ENCODE peak calls at places on chromosomes 16 and 17, in five cellular contexts. V is GM23248; X is CD8-positive, alpha-beta memory T cell; J is transverse colon; Q is kidney. U is an unnamed sample.
A peak's percentile ranks its signal among the peaks of the same experiment; 100 is the strongest.

GRCh38 chr16:88771294-88771772 is 13.7 kb downstream of the PIEZO1 start:
- DNase-seq in V (no peak), X (no peak), J (no peak), Q (no peak), U (no peak)

GRCh38 chr17:82449136-82449882 is 1.2 kb downstream of the CYBC1 start:
- DNase-seq in V (no peak), X (peak; percentile 86), J (peak; percentile 76), Q (peak; percentile 86), U (no peak)

GRCh38 chr17:82684207-82684903 is 14.1 kb downstream of the RAB40B start:
- DNase-seq in V (peak; percentile 12), X (no peak), J (peak; percentile 74), Q (no peak), U (peak; percentile 40)

GRCh38 chr16:69827527-69827926 is 65.4 kb downstream of the WWP2 start:
- DNase-seq in V (no peak), X (no peak), J (no peak), Q (no peak), U (no peak)

GRCh38 chr17:76725580-76726230 is 701 bp downstream of the JMJD6 start:
- DNase-seq in V (peak; percentile 72), X (peak; percentile 69), J (peak; percentile 85), Q (peak; percentile 93), U (peak; percentile 81)

GRCh38 chr17:17685775-17686291 is 4.6 kb downstream of the RAI1 start:
- DNase-seq in V (peak; percentile 92), X (no peak), J (peak; percentile 79), Q (no peak), U (peak; percentile 70)

GRCh38 chr16:51759999-51760398 is 608.9 kb upstream of the SALL1 start:
- DNase-seq in V (no peak), X (no peak), J (no peak), Q (no peak), U (no peak)

GRCh38 chr16:71883849-71884638 is at the start of gene ZNF821:
- DNase-seq in V (peak; percentile 80), X (peak; percentile 77), J (peak; percentile 84), Q (peak; percentile 91), U (peak; percentile 96)

GRCh38 chr16:64428463-64428862 is 693.4 kb downstream of the CDH11 start:
- DNase-seq in V (peak; percentile 62), X (no peak), J (no peak), Q (no peak), U (no peak)

GRCh38 chr17:17225901-17226300 is 11.1 kb downstream of the FLCN start:
- DNase-seq in V (no peak), X (no peak), J (no peak), Q (peak; percentile 30), U (no peak)

GRCh38 chr17:77356690-77357201 is 216.0 kb downstream of the SEC14L1 start:
- DNase-seq in V (no peak), X (no peak), J (no peak), Q (peak; percentile 76), U (peak; percentile 10)

GRCh38 chr17:82794781-82795505 is 43.1 kb downstream of the TBCD start:
- DNase-seq in V (peak; percentile 48), X (no peak), J (no peak), Q (no peak), U (no peak)

GRCh38 chr16:49463529-49463928 is 89.9 kb downstream of the C16orf78 start:
- DNase-seq in V (no peak), X (peak; percentile 83), J (peak; percentile 72), Q (no peak), U (no peak)

GRCh38 chr17:68196394-68197090 is 51.3 kb upstream of the AMZ2 start:
- DNase-seq in V (peak; percentile 28), X (no peak), J (no peak), Q (peak; percentile 77), U (peak; percentile 15)

GRCh38 chr17:68197997-68198930 is 49.6 kb upstream of the AMZ2 start:
- DNase-seq in V (no peak), X (no peak), J (no peak), Q (no peak), U (peak; percentile 39)

GRCh38 chr17:68198931-68199836 is 48.7 kb upstream of the AMZ2 start:
- DNase-seq in V (peak; percentile 26), X (peak; percentile 46), J (no peak), Q (peak; percentile 79), U (peak; percentile 29)

GRCh38 chr17:68195667-68196393 is 52.0 kb upstream of the AMZ2 start:
- DNase-seq in V (no peak), X (no peak), J (no peak), Q (peak; percentile 78), U (peak; percentile 44)

GRCh38 chr17:68197091-68197996 is 50.5 kb upstream of the AMZ2 start:
- DNase-seq in V (no peak), X (no peak), J (peak; percentile 36), Q (peak; percentile 78), U (peak; percentile 25)
- H3K4me3 ChIP-seq in V (no peak overlapping the region), X (peak overlapping the region; percentile 56), J (peak overlapping the region; percentile 47), Q (no peak overlapping the region), U (no peak overlapping the region)

GRCh38 chr16:54289242-54290051 is 2.9 kb upstream of the IRX3 start:
- DNase-seq in V (no peak), X (no peak), J (no peak), Q (peak; percentile 71), U (no peak)

GRCh38 chr16:54288592-54289241 is 2.1 kb upstream of the IRX3 start:
- DNase-seq in V (no peak), X (no peak), J (no peak), Q (peak; percentile 66), U (no peak)

GRCh38 chr16:54291981-54292487 is 5.4 kb upstream of the IRX3 start:
- DNase-seq in V (no peak), X (no peak), J (no peak), Q (no peak), U (no peak)

GRCh38 chr16:54291107-54291980 is 4.8 kb upstream of the IRX3 start:
- DNase-seq in V (no peak), X (no peak), J (no peak), Q (peak; percentile 71), U (no peak)

GRCh38 chr16:54290203-54291106 is 3.9 kb upstream of the IRX3 start:
- DNase-seq in V (no peak), X (no peak), J (no peak), Q (no peak), U (no peak)
- H3K4me3 ChIP-seq in V (no peak overlapping the region), X (no peak overlapping the region), J (no peak overlapping the region), Q (no peak overlapping the region), U (no peak overlapping the region)

GRCh38 chr16:7605812-7606211 is 273.2 kb downstream of the RBFOX1 start:
- DNase-seq in V (no peak), X (no peak), J (no peak), Q (no peak), U (no peak)

GRCh38 chr16:7597677-7598076 is 265.0 kb downstream of the RBFOX1 start:
- DNase-seq in V (no peak), X (no peak), J (no peak), Q (no peak), U (no peak)

GRCh38 chr16:7601100-7601499 is 268.5 kb downstream of the RBFOX1 start:
- DNase-seq in V (no peak), X (no peak), J (no peak), Q (no peak), U (no peak)

DNA sequence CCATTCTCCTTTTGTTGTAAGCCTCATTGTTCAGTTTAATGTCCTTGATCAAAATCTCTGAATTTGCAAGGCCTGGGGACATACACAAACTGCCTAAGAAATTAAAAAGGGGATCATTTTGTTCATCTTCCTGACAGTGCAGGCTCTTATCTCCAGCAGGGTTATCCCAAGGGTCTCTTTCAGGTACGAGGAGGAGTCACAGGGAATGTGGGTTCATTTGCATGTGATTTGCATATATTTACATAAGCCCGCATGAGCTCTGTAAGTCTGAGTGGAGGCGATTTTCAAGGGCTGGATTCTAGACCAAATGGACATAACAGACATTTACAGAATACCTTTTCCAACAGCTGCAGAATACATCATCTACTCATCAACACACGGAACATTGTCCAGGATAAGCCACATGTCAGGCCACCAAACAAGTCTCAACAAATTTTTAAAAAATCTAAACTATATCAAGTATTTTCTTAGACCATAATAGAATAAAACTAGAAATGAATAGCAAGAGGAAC is 269.8 kb downstream of the RBFOX1 start:
- DNase-seq in V (no peak), X (no peak), J (no peak), Q (no peak), U (no peak)
- H3K4me3 ChIP-seq in V (no peak overlapping the region), X (no peak overlapping the region), J (no peak overlapping the region), Q (no peak overlapping the region), U (no peak overlapping the region)

GRCh38 chr16:86665319-86665675 is 86.9 kb downstream of the FOXL1 start:
- DNase-seq in V (peak; percentile 94), X (no peak), J (no peak), Q (no peak), U (no peak)
- H3K4me3 ChIP-seq in V (peak overlapping the region; percentile 50), X (no peak overlapping the region), J (no peak overlapping the region), Q (no peak overlapping the region), U (no peak overlapping the region)

DNA sequence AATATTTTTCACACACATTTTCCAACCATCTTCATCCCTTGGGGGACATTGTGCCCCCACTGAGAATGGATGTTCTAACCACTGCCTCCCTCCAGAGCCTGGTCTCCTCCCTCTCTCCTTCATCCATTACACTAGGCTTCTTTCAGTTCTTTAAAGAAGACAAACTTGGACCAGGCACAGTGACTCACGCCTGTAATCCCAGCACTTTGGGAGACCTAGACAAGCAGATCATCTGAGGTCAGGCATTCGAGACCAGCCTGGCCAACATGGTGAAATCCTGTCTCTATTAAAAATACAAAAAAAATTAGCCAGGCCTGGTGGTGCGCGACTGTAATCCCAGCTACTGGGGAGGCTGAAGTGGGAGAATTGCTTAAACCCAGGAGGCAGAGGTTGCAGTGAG is 6.5 kb downstream of the ALOX15 start:
- DNase-seq in V (peak; percentile 45), X (no peak), J (no peak), Q (no peak), U (no peak)
- H3K4me3 ChIP-seq in V (no peak overlapping the region), X (no peak overlapping the region), J (no peak overlapping the region), Q (no peak overlapping the region), U (no peak overlapping the region)

DNA sequence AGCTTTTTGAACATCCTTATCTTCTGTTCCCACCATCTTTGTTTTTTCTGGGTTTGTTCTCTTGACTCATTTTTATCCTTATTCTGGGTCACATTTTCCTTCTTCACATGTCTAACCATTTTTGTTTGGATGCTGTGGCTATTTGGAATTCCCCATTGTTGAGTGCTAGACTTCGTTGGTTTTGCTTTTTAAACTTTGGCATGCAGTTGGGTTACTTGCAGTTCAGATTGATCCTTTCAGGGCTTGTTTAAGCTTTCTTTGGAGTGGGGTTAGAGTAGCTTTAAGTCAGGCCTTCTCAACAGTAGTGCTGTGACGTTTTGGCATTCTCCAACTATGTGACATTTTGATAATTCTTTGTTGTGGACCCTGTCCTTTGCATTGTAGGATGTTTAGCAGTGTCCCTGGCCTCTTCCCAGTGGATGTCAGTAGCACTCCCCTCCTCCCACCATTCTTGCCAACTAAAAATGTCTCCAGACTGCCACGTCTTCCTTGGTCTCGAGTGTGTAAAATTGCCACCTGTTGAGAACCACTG is 21.1 kb downstream of the PRMT7 start:
- DNase-seq in V (peak; percentile 68), X (no peak), J (no peak), Q (no peak), U (no peak)
- H3K4me3 ChIP-seq in V (no peak overlapping the region), X (no peak overlapping the region), J (no peak overlapping the region), Q (no peak overlapping the region), U (no peak overlapping the region)

DNA sequence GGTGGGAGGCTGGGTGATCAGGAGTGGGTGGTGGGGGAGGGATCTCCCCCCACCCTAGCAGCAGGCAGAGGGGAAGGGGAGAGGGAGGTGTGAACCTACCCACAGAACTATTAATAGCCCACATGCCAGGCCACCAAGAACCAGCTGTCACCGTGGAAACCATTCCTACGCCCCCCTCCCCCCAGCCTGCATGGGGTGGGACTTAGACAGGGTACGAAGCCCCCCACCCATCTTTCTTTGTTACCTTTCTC is 7.8 kb downstream of the THRA start:
- DNase-seq in V (no peak), X (no peak), J (no peak), Q (no peak), U (no peak)
- H3K4me3 ChIP-seq in V (no peak overlapping the region), X (no peak overlapping the region), J (peak overlapping the region; percentile 36), Q (no peak overlapping the region), U (no peak overlapping the region)